ENCODE peak calls at places on chromosome 3, in five cellular contexts. V, Y, Q, F and D are unnamed samples.
A peak's percentile ranks its signal among the peaks of the same experiment; 100 is the strongest.

GRCh38 chr3:124234852-124235252 is 242.9 kb upstream of the ROPN1 start:
- DNase-seq in Q (no peak), Y (no peak), V (no peak), F (no peak), D (no peak)

GRCh38 chr3:1093216-1093615 is 392 bp downstream of the CNTN6 start:
- DNase-seq in Y (no peak), V (no peak), F (no peak), Q (no peak), D (no peak)

GRCh38 chr3:188240189-188240981 is 86.4 kb downstream of the LPP start:
- DNase-seq in Q (no peak), V (no peak), F (no peak), Y (peak; percentile 17), D (no peak)

GRCh38 chr3:52495096-52495495 is at the start of gene STAB1:
- DNase-seq in Y (no peak), V (no peak), F (no peak), Q (no peak), D (no peak)

GRCh38 chr3:182148360-182148759 is 436.6 kb downstream of the SOX2 start:
- DNase-seq in Y (no peak), F (no peak), Q (no peak), V (no peak), D (no peak)

GRCh38 chr3:137199678-137200077 is 241.9 kb downstream of the IL20RB start:
- DNase-seq in F (no peak), Q (no peak), V (no peak), Y (no peak), D (no peak)

GRCh38 chr3:138174421-138175122 is at the start of gene DBR1:
- DNase-seq in V (peak; percentile 78), Y (peak; percentile 80), Q (peak; percentile 77), F (peak; percentile 79), D (peak; percentile 93)

GRCh38 chr3:97636465-97636864 is 128.1 kb upstream of the ARL6 start:
- DNase-seq in Q (no peak), Y (no peak), V (no peak), F (no peak), D (no peak)

GRCh38 chr3:10274601-10275000 is 18.1 kb downstream of the GHRL start:
- DNase-seq in F (no peak), Q (no peak), V (no peak), Y (no peak), D (no peak)

GRCh38 chr3:159645874-159646273 is 342.8 kb upstream of the IL12A start:
- DNase-seq in V (no peak), Y (no peak), Q (no peak), F (no peak), D (no peak)

GRCh38 chr3:16186081-16186480 is 11.6 kb downstream of the GALNT15 start:
- DNase-seq in Y (no peak), V (no peak), F (no peak), Q (no peak), D (no peak)

GRCh38 chr3:183966361-183966791 is 51.3 kb downstream of the ABCC5 start:
- DNase-seq in Y (no peak), Q (no peak), F (peak; percentile 2), V (no peak), D (no peak)

GRCh38 chr3:40456279-40456939 is 730 bp upstream of the RPL14 start:
- DNase-seq in F (no peak), Q (no peak), Y (no peak), V (no peak), D (no peak)

GRCh38 chr3:8539419-8539818 is 37.8 kb downstream of the LMCD1 start:
- DNase-seq in V (no peak), Q (peak; percentile 85), F (no peak), Y (no peak), D (no peak)

GRCh38 chr3:10666621-10667020 is 149.4 kb upstream of the SLC6A11 start:
- DNase-seq in Q (no peak), F (no peak), V (no peak), Y (no peak), D (no peak)

GRCh38 chr3:55036883-55037577 is 109.2 kb upstream of the LRTM1 start:
- DNase-seq in Y (no peak), Q (peak; percentile 54), F (no peak), V (no peak), D (no peak)

GRCh38 chr3:23203651-23204111 is 554 bp downstream of the UBE2E2 start:
- DNase-seq in Y (peak; percentile 53), V (no peak), F (peak; percentile 41), Q (no peak), D (peak; percentile 6)

GRCh38 chr3:72950372-72950771 is 46.2 kb upstream of the PPP4R2 start:
- DNase-seq in Y (no peak), F (no peak), V (no peak), Q (no peak), D (no peak)

GRCh38 chr3:51729005-51729633 is 22.3 kb downstream of the GRM2 start:
- DNase-seq in V (no peak), F (peak; percentile 54), Y (no peak), Q (peak; percentile 22), D (no peak)

GRCh38 chr3:163043074-163043473 is 1546.5 kb downstream of the OTOL1 start:
- DNase-seq in Q (no peak), F (no peak), V (peak; percentile 18), Y (peak; percentile 22), D (peak; percentile 37)

GRCh38 chr3:130093741-130094391 is 12.2 kb downstream of the ALG1L2 start:
- DNase-seq in Y (peak; percentile 18), V (no peak), Q (no peak), F (no peak), D (no peak)

GRCh38 chr3:117105650-117106049 is 396.1 kb downstream of the TUSC7 start:
- DNase-seq in V (no peak), F (no peak), Y (no peak), Q (peak; percentile 68), D (no peak)

GRCh38 chr3:157290761-157291160 is 130.8 kb upstream of the CCNL1 start:
- DNase-seq in Y (no peak), Q (peak; percentile 80), V (no peak), F (no peak), D (peak; percentile 78)

GRCh38 chr3:179652467-179653105 is at the start of gene USP13:
- DNase-seq in Y (peak; percentile 94), V (peak; percentile 66), F (peak; percentile 61), Q (peak; percentile 85), D (peak; percentile 91)

GRCh38 chr3:41103200-41103599 is 96.1 kb upstream of the CTNNB1 start:
- DNase-seq in F (no peak), Q (no peak), Y (no peak), V (no peak), D (no peak)

GRCh38 chr3:195558602-195559001 is 15.5 kb upstream of the PPP1R2 start:
- DNase-seq in Y (peak; percentile 58), Q (no peak), F (peak; percentile 38), V (peak; percentile 52), D (peak; percentile 58)

GRCh38 chr3:25648107-25648535 is 16.6 kb downstream of the TOP2B start:
- DNase-seq in Q (peak; percentile 63), V (peak; percentile 77), F (peak; percentile 72), Y (peak; percentile 88), D (peak; percentile 87)

GRCh38 chr3:123422457-123422856 is 26.4 kb downstream of the ADCY5 start:
- DNase-seq in V (no peak), Y (no peak), Q (no peak), F (no peak), D (no peak)

GRCh38 chr3:186775999-186776398 is 7.4 kb upstream of the EIF4A2 start:
- DNase-seq in F (no peak), Y (peak; percentile 20), Q (peak; percentile 48), V (no peak), D (peak; percentile 52)

GRCh38 chr3:42772670-42773408 is at the start of gene CCDC13:
- DNase-seq in Q (peak; percentile 89), Y (peak; percentile 97), V (no peak), F (peak; percentile 80), D (peak; percentile 85)

GRCh38 chr3:150303776-150304175 is 104.3 kb upstream of the TSC22D2 start:
- DNase-seq in F (no peak), Q (no peak), Y (peak; percentile 24), V (peak; percentile 57), D (peak; percentile 21)

GRCh38 chr3:150311156-150311555 is 96.9 kb upstream of the TSC22D2 start:
- DNase-seq in Q (no peak), V (no peak), Y (no peak), F (no peak), D (no peak)

GRCh38 chr3:150308481-150308918 is 99.6 kb upstream of the TSC22D2 start:
- DNase-seq in Q (peak; percentile 75), V (peak; percentile 50), F (no peak), Y (no peak), D (no peak)

GRCh38 chr3:150309557-150309956 is 98.5 kb upstream of the TSC22D2 start:
- DNase-seq in F (peak; percentile 83), Q (peak; percentile 80), V (no peak), Y (no peak), D (peak; percentile 6)

GRCh38 chr3:150307862-150308261 is 100.2 kb upstream of the TSC22D2 start:
- DNase-seq in F (no peak), V (no peak), Q (no peak), Y (no peak), D (no peak)
- H3K4me1 ChIP-seq in F (no peaks in the 10 kb centered on the region), V (peaks cover 10% of the 10 kb centered on the region), Q (peaks cover 4% of the 10 kb centered on the region), Y (no peaks in the 10 kb centered on the region), D (no peaks in the 10 kb centered on the region)

DNA sequence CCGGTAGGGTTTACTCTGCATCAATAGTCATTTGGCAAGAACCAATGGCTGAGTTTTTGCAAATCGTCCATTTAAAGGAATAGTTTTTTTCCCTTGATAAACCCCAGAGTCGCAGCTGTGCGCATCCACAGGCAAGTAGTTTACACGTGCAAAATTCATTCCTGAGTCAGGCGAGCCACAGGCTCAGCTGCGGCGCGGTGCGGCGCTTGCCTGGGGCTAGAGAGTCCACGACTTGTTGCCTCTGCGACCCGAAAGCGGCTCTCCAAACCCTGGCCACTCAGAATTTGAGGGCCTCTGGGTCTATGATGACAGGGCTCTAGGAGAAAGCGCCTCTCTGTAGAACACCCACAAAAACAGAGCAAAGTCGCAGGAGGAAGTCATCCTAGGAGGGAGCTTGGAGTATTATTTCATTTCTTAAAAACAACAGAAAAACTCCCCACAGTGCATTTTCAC is 36.6 kb downstream of the ZIC4 start:
- DNase-seq in Q (no peak), F (no peak), Y (peak; percentile 74), V (no peak), D (no peak)
- TF ChIP-seq EZH2 in Q (no peak), F (peak; percentile 58), Y (peak; percentile 96), V (no peak), D (peak; percentile 22)

GRCh38 chr3:31014317-31015040 is 120.0 kb upstream of the GADL1 start:
- DNase-seq in Q (peak; percentile 77), Y (no peak), V (no peak), F (peak; percentile 80), D (no peak)
- H3K27me3 ChIP-seq in Q (no peaks in the 10 kb centered on the region), Y (peaks cover 97% of the 10 kb centered on the region), V (no peaks in the 10 kb centered on the region), F (no peaks in the 10 kb centered on the region), D (no peaks in the 10 kb centered on the region)

DNA sequence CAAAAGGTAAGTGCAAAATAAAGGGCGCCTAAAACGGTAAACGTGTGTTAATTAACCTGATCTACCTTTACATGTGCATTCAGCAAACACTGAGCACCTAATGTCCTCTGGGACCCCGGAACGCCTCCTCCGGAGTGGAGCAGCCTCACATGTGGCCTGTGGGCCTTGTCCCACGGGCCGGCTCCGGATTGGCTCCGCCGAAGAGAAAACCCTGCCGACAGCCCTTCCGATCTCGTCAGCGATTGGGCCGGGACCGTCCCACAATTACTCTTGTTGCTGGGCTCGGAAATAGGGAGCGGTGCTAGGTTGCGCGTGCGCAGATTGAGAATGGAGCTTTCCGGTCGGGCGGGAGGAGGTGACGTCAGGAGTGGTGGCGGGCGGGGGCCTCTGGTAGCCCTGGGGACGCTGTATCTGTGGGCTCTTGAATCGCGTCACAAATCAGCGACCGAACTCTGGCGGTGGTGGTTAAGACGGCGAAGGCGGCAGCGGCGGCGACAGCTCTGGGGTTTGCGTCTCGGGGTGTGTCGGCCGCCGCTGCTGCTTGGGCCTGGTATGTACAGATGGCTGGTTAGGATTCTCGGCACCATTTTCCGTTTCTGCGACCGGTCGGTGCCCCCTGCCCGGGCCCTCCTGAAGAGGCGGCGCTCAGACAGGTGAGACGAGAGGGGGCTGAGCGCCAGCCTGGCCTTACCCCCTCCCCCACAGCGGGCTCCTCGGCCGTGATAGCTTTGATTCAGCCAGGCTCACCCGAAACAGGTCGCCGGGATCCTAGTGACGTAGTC is at the start of gene SENP2:
- DNase-seq in V (peak; percentile 99), Q (peak; percentile 97), Y (peak; percentile 100), F (peak; percentile 99), D (peak; percentile 99)
- H3K4me1 ChIP-seq in V (peaks cover 4% of the 10 kb centered on the region), Q (peaks cover 3% of the 10 kb centered on the region), Y (peaks cover 18% of the 10 kb centered on the region), F (peaks cover 11% of the 10 kb centered on the region), D (peaks cover 13% of the 10 kb centered on the region)